ENCODE peak calls at places on chromosomes 5 and 9, in ten cellular contexts. One of them, this sample, is unnamed.
A peak's percentile ranks its signal among the peaks of the same experiment; 100 is the strongest.

GRCh38 chr5:5155617-5156016 is 15.5 kb downstream of the ADAMTS16 start:
- DNase-seq in fibroblast of the aortic adventitia: no peak
- DNase-seq in hepatocyte: no peak
- DNase-seq in AG04450: no peak
- DNase-seq in AG09319: no peak
- DNase-seq in stomach: no peak
- DNase-seq in HFFc6: no peak
- DNase-seq in psoas muscle: no peak
- DNase-seq in fibroblast of pulmonary artery: no peak
- DNase-seq in kidney epithelial cell: no peak
- DNase-seq in this sample: no peak

GRCh38 chr9:1018121-1018520 is 32.0 kb upstream of the DMRT2 start:
- DNase-seq in fibroblast of pulmonary artery: peak; percentile 8
- DNase-seq in AG04450: no peak
- DNase-seq in AG09319: no peak
- DNase-seq in stomach: no peak
- DNase-seq in fibroblast of the aortic adventitia: peak; percentile 7
- DNase-seq in psoas muscle: peak; percentile 34
- DNase-seq in HFFc6: peak; percentile 15
- DNase-seq in hepatocyte: no peak
- DNase-seq in kidney epithelial cell: no peak
- DNase-seq in this sample: no peak

GRCh38 chr5:160262151-160262550 is 32.8 kb downstream of the FABP6 start:
- DNase-seq in HFFc6: no peak
- DNase-seq in fibroblast of the aortic adventitia: no peak
- DNase-seq in psoas muscle: no peak
- DNase-seq in hepatocyte: peak; percentile 63
- DNase-seq in stomach: no peak
- DNase-seq in AG04450: no peak
- DNase-seq in AG09319: no peak
- DNase-seq in fibroblast of pulmonary artery: no peak
- DNase-seq in kidney epithelial cell: no peak
- DNase-seq in this sample: no peak

GRCh38 chr5:170442381-170442780 is 53.2 kb upstream of the KCNMB1 start:
- DNase-seq in AG04450: no peak
- DNase-seq in HFFc6: no peak
- DNase-seq in fibroblast of pulmonary artery: no peak
- DNase-seq in fibroblast of the aortic adventitia: no peak
- DNase-seq in hepatocyte: no peak
- DNase-seq in stomach: no peak
- DNase-seq in AG09319: no peak
- DNase-seq in kidney epithelial cell: no peak
- DNase-seq in psoas muscle: no peak
- DNase-seq in this sample: no peak

GRCh38 chr5:5332287-5332686 is 90.2 kb upstream of the ICE1 start:
- DNase-seq in hepatocyte: no peak
- DNase-seq in HFFc6: no peak
- DNase-seq in psoas muscle: no peak
- DNase-seq in AG09319: no peak
- DNase-seq in AG04450: no peak
- DNase-seq in fibroblast of the aortic adventitia: no peak
- DNase-seq in stomach: no peak
- DNase-seq in kidney epithelial cell: no peak
- DNase-seq in fibroblast of pulmonary artery: no peak
- DNase-seq in this sample: no peak

GRCh38 chr5:170746952-170747340 is 36.6 kb upstream of the GABRP start:
- DNase-seq in AG04450: no peak
- DNase-seq in kidney epithelial cell: no peak
- DNase-seq in HFFc6: no peak
- DNase-seq in fibroblast of pulmonary artery: no peak
- DNase-seq in psoas muscle: no peak
- DNase-seq in hepatocyte: no peak
- DNase-seq in AG09319: no peak
- DNase-seq in fibroblast of the aortic adventitia: no peak
- DNase-seq in stomach: no peak
- DNase-seq in this sample: no peak

GRCh38 chr5:16909464-16909863 is 26.6 kb downstream of the MYO10 start:
- DNase-seq in stomach: no peak
- DNase-seq in AG04450: no peak
- DNase-seq in fibroblast of pulmonary artery: no peak
- DNase-seq in hepatocyte: no peak
- DNase-seq in AG09319: no peak
- DNase-seq in HFFc6: no peak
- DNase-seq in kidney epithelial cell: no peak
- DNase-seq in fibroblast of the aortic adventitia: no peak
- DNase-seq in psoas muscle: no peak
- DNase-seq in this sample: no peak

GRCh38 chr9:37297592-37297991 is 124.9 kb upstream of the GRHPR start:
- DNase-seq in AG09319: no peak
- DNase-seq in HFFc6: no peak
- DNase-seq in AG04450: no peak
- DNase-seq in kidney epithelial cell: no peak
- DNase-seq in fibroblast of pulmonary artery: no peak
- DNase-seq in stomach: no peak
- DNase-seq in fibroblast of the aortic adventitia: no peak
- DNase-seq in psoas muscle: no peak
- DNase-seq in hepatocyte: no peak
- DNase-seq in this sample: no peak

GRCh38 chr5:53092242-53092641 is 17.3 kb downstream of the MOCS2 start:
- DNase-seq in fibroblast of pulmonary artery: no peak
- DNase-seq in hepatocyte: no peak
- DNase-seq in AG09319: no peak
- DNase-seq in psoas muscle: no peak
- DNase-seq in kidney epithelial cell: no peak
- DNase-seq in HFFc6: no peak
- DNase-seq in fibroblast of the aortic adventitia: no peak
- DNase-seq in stomach: no peak
- DNase-seq in AG04450: no peak
- DNase-seq in this sample: no peak

GRCh38 chr5:53087596-53087995 is 22.0 kb downstream of the MOCS2 start:
- DNase-seq in psoas muscle: no peak
- DNase-seq in hepatocyte: no peak
- DNase-seq in HFFc6: no peak
- DNase-seq in stomach: no peak
- DNase-seq in AG09319: no peak
- DNase-seq in fibroblast of pulmonary artery: no peak
- DNase-seq in fibroblast of the aortic adventitia: no peak
- DNase-seq in AG04450: no peak
- DNase-seq in kidney epithelial cell: no peak
- DNase-seq in this sample: no peak

GRCh38 chr5:53089481-53089976 is 20.0 kb downstream of the MOCS2 start:
- DNase-seq in AG09319: no peak
- DNase-seq in kidney epithelial cell: no peak
- DNase-seq in AG04450: no peak
- DNase-seq in stomach: no peak
- DNase-seq in HFFc6: no peak
- DNase-seq in fibroblast of pulmonary artery: no peak
- DNase-seq in fibroblast of the aortic adventitia: peak; percentile 53
- DNase-seq in psoas muscle: no peak
- DNase-seq in hepatocyte: no peak
- DNase-seq in this sample: no peak

GRCh38 chr5:53090229-53090628 is 19.3 kb downstream of the MOCS2 start:
- DNase-seq in stomach: no peak
- DNase-seq in fibroblast of the aortic adventitia: no peak
- DNase-seq in fibroblast of pulmonary artery: no peak
- DNase-seq in HFFc6: no peak
- DNase-seq in kidney epithelial cell: no peak
- DNase-seq in hepatocyte: no peak
- DNase-seq in psoas muscle: no peak
- DNase-seq in AG09319: no peak
- DNase-seq in AG04450: no peak
- DNase-seq in this sample: no peak

DNA sequence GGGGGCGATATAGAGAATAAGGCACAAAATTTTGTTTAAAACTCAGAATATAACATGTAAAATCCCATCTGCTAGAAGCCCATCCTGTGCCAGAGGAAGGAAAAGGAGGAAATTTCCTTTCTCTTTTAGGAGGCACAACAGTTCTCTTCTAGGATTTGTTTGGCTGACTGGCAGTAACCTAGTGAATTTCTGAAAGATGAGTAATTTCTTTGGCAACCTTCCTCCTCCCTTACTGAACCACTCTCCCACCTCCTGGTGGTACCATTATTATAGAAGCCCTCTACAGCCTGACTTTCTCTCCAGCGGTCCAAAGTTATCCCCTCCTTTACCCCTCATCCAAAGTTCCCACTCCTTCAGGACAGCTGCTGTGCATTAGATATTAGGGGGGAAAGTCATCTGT is 18.3 kb downstream of the MOCS2 start:
- DNase-seq in stomach: no peak
- DNase-seq in AG09319: peak; percentile 15
- DNase-seq in HFFc6: peak; percentile 70
- DNase-seq in fibroblast of the aortic adventitia: peak; percentile 72
- DNase-seq in psoas muscle: no peak
- DNase-seq in kidney epithelial cell: no peak
- DNase-seq in fibroblast of pulmonary artery: peak; percentile 76
- DNase-seq in AG04450: peak; percentile 36
- DNase-seq in hepatocyte: no peak
- DNase-seq in this sample: no peak
- TF ChIP-seq CTCF in stomach: no peak
- TF ChIP-seq CTCF in AG09319: peak; percentile 12
- TF ChIP-seq CTCF in HFFc6: peak; percentile 48
- TF ChIP-seq CTCF in fibroblast of the aortic adventitia: no peak
- TF ChIP-seq CTCF in psoas muscle: no peak
- TF ChIP-seq CTCF in kidney epithelial cell: peak; percentile 10
- TF ChIP-seq CTCF in fibroblast of pulmonary artery: peak; percentile 15
- TF ChIP-seq CTCF in AG04450: peak; percentile 39
- TF ChIP-seq CTCF in hepatocyte: no peak
- TF ChIP-seq CTCF in this sample: no peak

GRCh38 chr5:71663570-71663969 is 55.5 kb upstream of the CARTPT start:
- DNase-seq in stomach: no peak
- DNase-seq in AG09319: no peak
- DNase-seq in psoas muscle: no peak
- DNase-seq in fibroblast of the aortic adventitia: no peak
- DNase-seq in AG04450: no peak
- DNase-seq in HFFc6: no peak
- DNase-seq in fibroblast of pulmonary artery: no peak
- DNase-seq in hepatocyte: no peak
- DNase-seq in kidney epithelial cell: no peak
- DNase-seq in this sample: no peak
- TF ChIP-seq CTCF in stomach: no peak
- TF ChIP-seq CTCF in AG09319: no peak
- TF ChIP-seq CTCF in psoas muscle: no peak
- TF ChIP-seq CTCF in fibroblast of the aortic adventitia: no peak
- TF ChIP-seq CTCF in AG04450: no peak
- TF ChIP-seq CTCF in HFFc6: no peak
- TF ChIP-seq CTCF in fibroblast of pulmonary artery: no peak
- TF ChIP-seq CTCF in hepatocyte: no peak
- TF ChIP-seq CTCF in kidney epithelial cell: no peak
- TF ChIP-seq CTCF in this sample: no peak

GRCh38 chr5:89396262-89396975 is 513.4 kb upstream of the MEF2C start:
- DNase-seq in fibroblast of pulmonary artery: peak; percentile 43
- DNase-seq in AG09319: no peak
- DNase-seq in HFFc6: no peak
- DNase-seq in fibroblast of the aortic adventitia: peak; percentile 61
- DNase-seq in psoas muscle: no peak
- DNase-seq in AG04450: no peak
- DNase-seq in kidney epithelial cell: no peak
- DNase-seq in stomach: no peak
- DNase-seq in hepatocyte: no peak
- DNase-seq in this sample: no peak

GRCh38 chr5:89399553-89399952 is 516.6 kb upstream of the MEF2C start:
- DNase-seq in psoas muscle: no peak
- DNase-seq in HFFc6: no peak
- DNase-seq in AG04450: no peak
- DNase-seq in fibroblast of pulmonary artery: peak; percentile 47
- DNase-seq in kidney epithelial cell: no peak
- DNase-seq in stomach: no peak
- DNase-seq in fibroblast of the aortic adventitia: peak; percentile 52
- DNase-seq in hepatocyte: no peak
- DNase-seq in AG09319: no peak
- DNase-seq in this sample: no peak

GRCh38 chr5:89397096-89397495 is 514.1 kb upstream of the MEF2C start:
- DNase-seq in fibroblast of pulmonary artery: no peak
- DNase-seq in fibroblast of the aortic adventitia: peak; percentile 5
- DNase-seq in stomach: no peak
- DNase-seq in AG09319: no peak
- DNase-seq in hepatocyte: no peak
- DNase-seq in HFFc6: no peak
- DNase-seq in AG04450: no peak
- DNase-seq in psoas muscle: no peak
- DNase-seq in kidney epithelial cell: no peak
- DNase-seq in this sample: no peak

GRCh38 chr5:89401659-89402058 is 518.7 kb upstream of the MEF2C start:
- DNase-seq in AG09319: no peak
- DNase-seq in hepatocyte: no peak
- DNase-seq in stomach: no peak
- DNase-seq in fibroblast of the aortic adventitia: no peak
- DNase-seq in kidney epithelial cell: no peak
- DNase-seq in AG04450: no peak
- DNase-seq in psoas muscle: no peak
- DNase-seq in HFFc6: no peak
- DNase-seq in fibroblast of pulmonary artery: no peak
- DNase-seq in this sample: no peak

GRCh38 chr5:89401012-89401411 is 518.0 kb upstream of the MEF2C start:
- DNase-seq in fibroblast of the aortic adventitia: no peak
- DNase-seq in hepatocyte: no peak
- DNase-seq in HFFc6: no peak
- DNase-seq in psoas muscle: no peak
- DNase-seq in kidney epithelial cell: no peak
- DNase-seq in fibroblast of pulmonary artery: no peak
- DNase-seq in AG04450: no peak
- DNase-seq in AG09319: no peak
- DNase-seq in stomach: no peak
- DNase-seq in this sample: no peak
- TF ChIP-seq CTCF in fibroblast of the aortic adventitia: no peak
- TF ChIP-seq CTCF in hepatocyte: no peak
- TF ChIP-seq CTCF in HFFc6: no peak
- TF ChIP-seq CTCF in psoas muscle: no peak
- TF ChIP-seq CTCF in kidney epithelial cell: no peak
- TF ChIP-seq CTCF in fibroblast of pulmonary artery: no peak
- TF ChIP-seq CTCF in AG04450: no peak
- TF ChIP-seq CTCF in AG09319: no peak
- TF ChIP-seq CTCF in stomach: no peak
- TF ChIP-seq CTCF in this sample: no peak

DNA sequence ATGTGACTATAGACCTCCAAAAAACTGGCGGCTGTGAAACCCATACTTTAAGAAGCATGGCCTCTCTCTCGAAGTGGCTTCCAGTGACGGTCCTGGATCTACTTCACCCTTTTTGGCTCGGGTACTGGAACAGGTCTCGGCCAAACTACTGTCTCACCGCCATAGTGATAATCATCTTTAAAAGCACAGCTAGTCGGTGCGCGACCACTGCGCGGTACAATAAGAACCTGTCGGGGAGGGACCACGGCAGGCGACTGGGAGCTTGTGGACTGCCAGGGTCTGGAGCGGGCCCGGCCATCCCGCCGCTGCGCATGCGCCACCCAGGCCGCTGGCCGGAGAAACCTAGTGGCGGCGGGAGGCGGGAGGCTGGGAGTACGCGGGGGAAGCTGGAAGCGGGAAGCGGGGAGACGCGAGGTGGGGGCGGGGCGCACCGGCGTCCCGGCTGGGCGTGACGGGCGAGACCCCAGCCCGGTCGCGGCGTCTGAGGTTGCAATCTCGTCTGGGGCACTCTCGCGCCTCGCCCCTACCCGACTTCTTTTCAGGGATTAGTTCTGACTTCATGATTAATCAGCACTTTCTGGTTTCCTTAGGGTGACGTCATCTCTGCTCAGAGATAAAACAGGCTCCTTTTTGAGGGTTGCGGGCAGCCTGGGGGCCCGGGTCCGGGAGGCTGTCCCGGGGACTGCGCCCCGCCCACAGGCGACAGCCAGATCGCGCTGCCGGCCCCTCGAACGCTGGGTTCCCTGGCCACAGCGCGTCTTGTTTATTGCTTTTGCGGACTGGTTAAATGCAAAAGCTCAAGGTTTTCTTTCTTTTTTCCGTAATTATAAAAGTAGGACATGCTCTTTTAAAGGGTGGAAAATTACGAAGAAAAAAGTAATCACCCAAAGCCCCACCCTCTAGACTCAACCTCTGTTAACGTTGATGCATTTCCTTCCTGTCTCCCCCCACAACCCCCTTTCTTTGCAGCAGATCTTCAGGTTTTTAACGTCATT is 266.8 kb downstream of the CWC27 start:
- DNase-seq in stomach: peak; percentile 87
- DNase-seq in AG04450: peak; percentile 71
- DNase-seq in psoas muscle: peak; percentile 90
- DNase-seq in kidney epithelial cell: peak; percentile 55
- DNase-seq in hepatocyte: peak; percentile 96
- DNase-seq in AG09319: peak; percentile 75
- DNase-seq in fibroblast of the aortic adventitia: peak; percentile 96
- DNase-seq in fibroblast of pulmonary artery: peak; percentile 96
- DNase-seq in HFFc6: peak; percentile 91
- DNase-seq in this sample: peak; percentile 58
- TF ChIP-seq CTCF in stomach: no peak
- TF ChIP-seq CTCF in AG04450: no peak
- TF ChIP-seq CTCF in psoas muscle: no peak
- TF ChIP-seq CTCF in kidney epithelial cell: no peak
- TF ChIP-seq CTCF in hepatocyte: no peak
- TF ChIP-seq CTCF in AG09319: no peak
- TF ChIP-seq CTCF in fibroblast of the aortic adventitia: no peak
- TF ChIP-seq CTCF in fibroblast of pulmonary artery: no peak
- TF ChIP-seq CTCF in HFFc6: no peak
- TF ChIP-seq CTCF in this sample: no peak

This sample was measured in omental fat pad.